ENCODE peak calls at places on chromosomes 3 and 15, in five cellular contexts. K is AG04450; A is stimulated activated CD4-positive, alpha-beta T cell treated with anti-CD3 and anti-CD28 coated beads, Interleukin-4, amount 100 ng/mL, for 48 hours; Q is AG10803; R is GM13976. F is an unnamed sample.

GRCh38 chr3:45564172-45564571 is 30.4 kb upstream of the LIMD1 start:
- DNase-seq in K (no peak), A (no peak), Q (no peak), R (no peak), F (no peak)

GRCh38 chr3:186775999-186776398 is 7.4 kb upstream of the EIF4A2 start:
- DNase-seq in K (no peak), A (no peak), Q (no peak), R (no peak), F (no peak)

GRCh38 chr3:43736558-43736995 is 45.8 kb downstream of the ABHD5 start:
- DNase-seq in K (peak; percentile 77), A (no peak), Q (no peak), R (no peak), F (peak; percentile 65)

GRCh38 chr15:73988075-73988969 is 3.8 kb downstream of the STOML1 start:
- DNase-seq in K (no peak), A (no peak), Q (no peak), R (peak; percentile 64), F (no peak)

GRCh38 chr3:41565003-41565402 is 365.7 kb downstream of the CTNNB1 start:
- DNase-seq in K (no peak), A (no peak), Q (no peak), R (no peak), F (no peak)

GRCh38 chr3:156184156-156184555 is 63.8 kb downstream of the KCNAB1 start:
- DNase-seq in K (no peak), A (no peak), Q (no peak), R (no peak), F (no peak)

GRCh38 chr3:64074091-64074490 is 50.8 kb upstream of the PSMD6 start:
- DNase-seq in K (peak; percentile 38), A (no peak), Q (peak; percentile 71), R (no peak), F (no peak)

GRCh38 chr3:59839810-59840515 is 790.1 kb upstream of the CFAP20DC start:
- DNase-seq in K (no peak), A (peak; percentile 10), Q (no peak), R (no peak), F (no peak)

GRCh38 chr3:46861293-46861995 is 1.8 kb downstream of the MYL3 start:
- DNase-seq in K (no peak), A (no peak), Q (no peak), R (no peak), F (no peak)

F was measured in HS-27A.